ENCODE peak calls at places on chromosomes 1 and 21, in six cellular contexts. One of them, this sample, is unnamed.

GRCh38 chr1:184747089-184747955 is 7.3 kb downstream of the EDEM3 start:
- DNase-seq in transverse colon: no peak
- DNase-seq in endodermal cell: no peak
- DNase-seq in GM23248: no peak
- DNase-seq in fibroblast of lung: no peak
- DNase-seq in CD4-positive, CD25-positive, alpha-beta regulatory T cell: no peak
- DNase-seq in this sample: no peak

GRCh38 chr1:33742663-33743062 is 121.2 kb upstream of the HMGB4 start:
- DNase-seq in transverse colon: no peak
- DNase-seq in endodermal cell: no peak
- DNase-seq in GM23248: no peak
- DNase-seq in fibroblast of lung: no peak
- DNase-seq in CD4-positive, CD25-positive, alpha-beta regulatory T cell: no peak
- DNase-seq in this sample: no peak

GRCh38 chr1:54499097-54500029 is 48.7 kb upstream of the ACOT11 start:
- DNase-seq in transverse colon: peak; percentile 43
- DNase-seq in endodermal cell: peak; percentile 89
- DNase-seq in GM23248: peak; percentile 78
- DNase-seq in fibroblast of lung: peak; percentile 33
- DNase-seq in CD4-positive, CD25-positive, alpha-beta regulatory T cell: no peak
- DNase-seq in this sample: peak; percentile 49

GRCh38 chr1:196546272-196547245 is 61.7 kb downstream of the KCNT2 start:
- DNase-seq in transverse colon: no peak
- DNase-seq in endodermal cell: no peak
- DNase-seq in GM23248: peak; percentile 4
- DNase-seq in fibroblast of lung: peak; percentile 77
- DNase-seq in CD4-positive, CD25-positive, alpha-beta regulatory T cell: no peak
- DNase-seq in this sample: no peak

GRCh38 chr1:46675549-46676314 is 4.1 kb downstream of the TEX38 start:
- DNase-seq in transverse colon: no peak
- DNase-seq in endodermal cell: no peak
- DNase-seq in GM23248: no peak
- DNase-seq in fibroblast of lung: no peak
- DNase-seq in CD4-positive, CD25-positive, alpha-beta regulatory T cell: no peak
- DNase-seq in this sample: peak; percentile 11

GRCh38 chr1:54199151-54199764 is 572 bp downstream of the CYB5RL start:
- DNase-seq in transverse colon: no peak
- DNase-seq in endodermal cell: no peak
- DNase-seq in GM23248: peak; percentile 51
- DNase-seq in fibroblast of lung: peak; percentile 32
- DNase-seq in CD4-positive, CD25-positive, alpha-beta regulatory T cell: no peak
- DNase-seq in this sample: peak; percentile 4

GRCh38 chr1:16612332-16613172 is 812 bp downstream of the NBPF1 start:
- DNase-seq in transverse colon: peak; percentile 75
- DNase-seq in endodermal cell: peak; percentile 92
- DNase-seq in GM23248: peak; percentile 98
- DNase-seq in fibroblast of lung: peak; percentile 89
- DNase-seq in CD4-positive, CD25-positive, alpha-beta regulatory T cell: no peak
- DNase-seq in this sample: peak; percentile 25

GRCh38 chr1:76254165-76255043 is 179.9 kb downstream of the ST6GALNAC3 start:
- DNase-seq in transverse colon: no peak
- DNase-seq in endodermal cell: no peak
- DNase-seq in GM23248: peak; percentile 51
- DNase-seq in fibroblast of lung: peak; percentile 21
- DNase-seq in CD4-positive, CD25-positive, alpha-beta regulatory T cell: no peak
- DNase-seq in this sample: no peak

GRCh38 chr1:4027008-4027407 is 126.9 kb upstream of the C1orf174 start:
- DNase-seq in transverse colon: no peak
- DNase-seq in endodermal cell: no peak
- DNase-seq in GM23248: no peak
- DNase-seq in fibroblast of lung: no peak
- DNase-seq in CD4-positive, CD25-positive, alpha-beta regulatory T cell: no peak
- DNase-seq in this sample: no peak

GRCh38 chr1:15339580-15339979 is 70.1 kb upstream of the EFHD2 start:
- DNase-seq in transverse colon: peak; percentile 44
- DNase-seq in endodermal cell: no peak
- DNase-seq in GM23248: no peak
- DNase-seq in fibroblast of lung: no peak
- DNase-seq in CD4-positive, CD25-positive, alpha-beta regulatory T cell: no peak
- DNase-seq in this sample: no peak

GRCh38 chr21:26405735-26406361 is 167.2 kb downstream of the CYYR1 start:
- DNase-seq in transverse colon: no peak
- DNase-seq in endodermal cell: peak; percentile 60
- DNase-seq in GM23248: peak; percentile 89
- DNase-seq in fibroblast of lung: peak; percentile 75
- DNase-seq in CD4-positive, CD25-positive, alpha-beta regulatory T cell: no peak
- DNase-seq in this sample: no peak

GRCh38 chr1:227947425-227947677 is 381 bp downstream of the WNT9A start:
- DNase-seq in transverse colon: no peak
- DNase-seq in endodermal cell: no peak
- DNase-seq in GM23248: peak; percentile 53
- DNase-seq in fibroblast of lung: no peak
- DNase-seq in CD4-positive, CD25-positive, alpha-beta regulatory T cell: no peak
- DNase-seq in this sample: no peak

GRCh38 chr1:32899586-32900296 is 1.4 kb downstream of the TMEM54 start:
- DNase-seq in transverse colon: peak; percentile 40
- DNase-seq in endodermal cell: no peak
- DNase-seq in GM23248: no peak
- DNase-seq in fibroblast of lung: no peak
- DNase-seq in CD4-positive, CD25-positive, alpha-beta regulatory T cell: no peak
- DNase-seq in this sample: no peak

GRCh38 chr1:66351913-66352312 is 182.0 kb upstream of the SGIP1 start:
- DNase-seq in transverse colon: no peak
- DNase-seq in endodermal cell: no peak
- DNase-seq in GM23248: peak; percentile 37
- DNase-seq in fibroblast of lung: no peak
- DNase-seq in CD4-positive, CD25-positive, alpha-beta regulatory T cell: peak; percentile 31
- DNase-seq in this sample: peak; percentile 73

GRCh38 chr1:239739919-239740318 is 351.8 kb upstream of the FMN2 start:
- DNase-seq in transverse colon: no peak
- DNase-seq in endodermal cell: no peak
- DNase-seq in GM23248: no peak
- DNase-seq in fibroblast of lung: no peak
- DNase-seq in CD4-positive, CD25-positive, alpha-beta regulatory T cell: no peak
- DNase-seq in this sample: no peak

GRCh38 chr1:17893891-17894631 is 138.9 kb downstream of the ACTL8 start:
- DNase-seq in transverse colon: no peak
- DNase-seq in endodermal cell: peak; percentile 45
- DNase-seq in GM23248: no peak
- DNase-seq in fibroblast of lung: no peak
- DNase-seq in CD4-positive, CD25-positive, alpha-beta regulatory T cell: no peak
- DNase-seq in this sample: no peak

GRCh38 chr1:32178380-32179192 is 889 bp upstream of the TXLNA start:
- DNase-seq in transverse colon: no peak
- DNase-seq in endodermal cell: no peak
- DNase-seq in GM23248: no peak
- DNase-seq in fibroblast of lung: no peak
- DNase-seq in CD4-positive, CD25-positive, alpha-beta regulatory T cell: no peak
- DNase-seq in this sample: no peak

GRCh38 chr1:92065042-92065441 is 10.2 kb downstream of the SETSIP start:
- DNase-seq in transverse colon: no peak
- DNase-seq in endodermal cell: no peak
- DNase-seq in GM23248: no peak
- DNase-seq in fibroblast of lung: no peak
- DNase-seq in CD4-positive, CD25-positive, alpha-beta regulatory T cell: no peak
- DNase-seq in this sample: no peak

GRCh38 chr1:74222701-74223100 is 12.5 kb upstream of the TNNI3K start:
- DNase-seq in transverse colon: no peak
- DNase-seq in endodermal cell: no peak
- DNase-seq in GM23248: no peak
- DNase-seq in fibroblast of lung: no peak
- DNase-seq in CD4-positive, CD25-positive, alpha-beta regulatory T cell: no peak
- DNase-seq in this sample: no peak

GRCh38 chr1:88661188-88661587 is 22.9 kb upstream of the PKN2 start:
- DNase-seq in transverse colon: no peak
- DNase-seq in endodermal cell: no peak
- DNase-seq in GM23248: no peak
- DNase-seq in fibroblast of lung: no peak
- DNase-seq in CD4-positive, CD25-positive, alpha-beta regulatory T cell: no peak
- DNase-seq in this sample: peak; percentile 44

GRCh38 chr1:69511426-69512192 is 56.1 kb upstream of the LRRC7 start:
- DNase-seq in transverse colon: no peak
- DNase-seq in endodermal cell: no peak
- DNase-seq in GM23248: peak; percentile 30
- DNase-seq in fibroblast of lung: peak; percentile 67
- DNase-seq in CD4-positive, CD25-positive, alpha-beta regulatory T cell: no peak
- DNase-seq in this sample: no peak

GRCh38 chr1:84688461-84689061 is 1.7 kb downstream of the SSX2IP start:
- DNase-seq in transverse colon: no peak
- DNase-seq in endodermal cell: no peak
- DNase-seq in GM23248: peak; percentile 44
- DNase-seq in fibroblast of lung: no peak
- DNase-seq in CD4-positive, CD25-positive, alpha-beta regulatory T cell: no peak
- DNase-seq in this sample: no peak

GRCh38 chr1:86430376-86430775 is 6.4 kb downstream of the CLCA2 start:
- DNase-seq in transverse colon: no peak
- DNase-seq in endodermal cell: no peak
- DNase-seq in GM23248: peak; percentile 15
- DNase-seq in fibroblast of lung: no peak
- DNase-seq in CD4-positive, CD25-positive, alpha-beta regulatory T cell: no peak
- DNase-seq in this sample: no peak

GRCh38 chr1:155091071-155092051 is 12.7 kb downstream of the EFNA3 start:
- DNase-seq in transverse colon: peak; percentile 84
- DNase-seq in endodermal cell: peak; percentile 98
- DNase-seq in GM23248: peak; percentile 73
- DNase-seq in fibroblast of lung: peak; percentile 61
- DNase-seq in CD4-positive, CD25-positive, alpha-beta regulatory T cell: peak; percentile 73
- DNase-seq in this sample: peak; percentile 86

GRCh38 chr1:47865881-47866535 is 131.2 kb downstream of the TRABD2B start:
- DNase-seq in transverse colon: no peak
- DNase-seq in endodermal cell: no peak
- DNase-seq in GM23248: no peak
- DNase-seq in fibroblast of lung: no peak
- DNase-seq in CD4-positive, CD25-positive, alpha-beta regulatory T cell: no peak
- DNase-seq in this sample: no peak

GRCh38 chr1:24707659-24708058 is 37.6 kb upstream of the CLIC4 start:
- DNase-seq in transverse colon: no peak
- DNase-seq in endodermal cell: no peak
- DNase-seq in GM23248: peak; percentile 75
- DNase-seq in fibroblast of lung: no peak
- DNase-seq in CD4-positive, CD25-positive, alpha-beta regulatory T cell: no peak
- DNase-seq in this sample: no peak

GRCh38 chr1:37795340-37796110 is 1.9 kb downstream of the MANEAL start:
- DNase-seq in transverse colon: peak; percentile 62
- DNase-seq in endodermal cell: peak; percentile 95
- DNase-seq in GM23248: peak; percentile 62
- DNase-seq in fibroblast of lung: peak; percentile 44
- DNase-seq in CD4-positive, CD25-positive, alpha-beta regulatory T cell: no peak
- DNase-seq in this sample: peak; percentile 43

GRCh38 chr1:54337928-54338327 is 68.3 kb downstream of the SSBP3 start:
- DNase-seq in transverse colon: no peak
- DNase-seq in endodermal cell: no peak
- DNase-seq in GM23248: peak; percentile 47
- DNase-seq in fibroblast of lung: peak; percentile 37
- DNase-seq in CD4-positive, CD25-positive, alpha-beta regulatory T cell: no peak
- DNase-seq in this sample: peak; percentile 27

GRCh38 chr1:156664046-156664948 is 12.9 kb downstream of the NES start:
- DNase-seq in transverse colon: no peak
- DNase-seq in endodermal cell: peak; percentile 84
- DNase-seq in GM23248: peak; percentile 32
- DNase-seq in fibroblast of lung: peak; percentile 47
- DNase-seq in CD4-positive, CD25-positive, alpha-beta regulatory T cell: no peak
- DNase-seq in this sample: no peak
- H3K27ac ChIP-seq in transverse colon: peak overlapping the region; percentile 86
- H3K27ac ChIP-seq in endodermal cell: peak overlapping the region; percentile 95
- H3K27ac ChIP-seq in GM23248: no peak overlapping the region
- H3K27ac ChIP-seq in fibroblast of lung: peak overlapping the region; percentile 75
- H3K27ac ChIP-seq in CD4-positive, CD25-positive, alpha-beta regulatory T cell: no peak overlapping the region
- H3K27ac ChIP-seq in this sample: no peak overlapping the region

DNA sequence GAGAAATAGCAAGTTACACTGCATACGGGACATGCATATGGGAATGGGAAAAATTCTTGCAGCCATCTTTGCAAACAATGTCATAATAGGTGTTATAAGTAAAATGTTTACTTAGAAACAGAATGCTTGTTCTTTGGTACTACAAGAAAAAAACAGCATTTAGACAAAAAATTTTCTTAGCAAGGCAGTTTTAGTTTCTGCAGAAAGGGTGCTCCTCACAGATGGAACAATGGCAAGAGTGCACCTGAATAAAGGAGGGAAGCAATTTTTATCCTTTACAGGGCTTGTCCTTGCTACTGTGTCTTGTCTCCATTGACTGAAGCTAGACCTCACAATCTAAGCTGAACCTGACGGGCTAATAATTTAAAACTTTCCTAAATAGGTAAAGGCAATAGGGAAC is 79.2 kb upstream of the DESI2 start:
- DNase-seq in transverse colon: no peak
- DNase-seq in endodermal cell: no peak
- DNase-seq in GM23248: no peak
- DNase-seq in fibroblast of lung: no peak
- DNase-seq in CD4-positive, CD25-positive, alpha-beta regulatory T cell: no peak
- DNase-seq in this sample: no peak
- H3K9me3 ChIP-seq in transverse colon: peaks cover 52% of the 10 kb centered on the region
- H3K9me3 ChIP-seq in endodermal cell: peaks cover 63% of the 10 kb centered on the region
- H3K9me3 ChIP-seq in GM23248: no peaks in the 10 kb centered on the region
- H3K9me3 ChIP-seq in fibroblast of lung: no peaks in the 10 kb centered on the region
- H3K9me3 ChIP-seq in CD4-positive, CD25-positive, alpha-beta regulatory T cell: peaks cover 28% of the 10 kb centered on the region
- H3K9me3 ChIP-seq in this sample: peaks cover 10% of the 10 kb centered on the region

GRCh38 chr1:150973258-150973825 is 1.3 kb downstream of the CERS2 start:
- DNase-seq in transverse colon: peak; percentile 20
- DNase-seq in endodermal cell: peak; percentile 70
- DNase-seq in GM23248: peak; percentile 61
- DNase-seq in fibroblast of lung: no peak
- DNase-seq in CD4-positive, CD25-positive, alpha-beta regulatory T cell: no peak
- DNase-seq in this sample: peak; percentile 43
- H3K4me1 ChIP-seq in transverse colon: peaks cover 54% of the 10 kb centered on the region
- H3K4me1 ChIP-seq in endodermal cell: peaks cover 14% of the 10 kb centered on the region
- H3K4me1 ChIP-seq in GM23248: peaks cover 47% of the 10 kb centered on the region
- H3K4me1 ChIP-seq in fibroblast of lung: peaks cover 28% of the 10 kb centered on the region
- H3K4me1 ChIP-seq in CD4-positive, CD25-positive, alpha-beta regulatory T cell: peaks cover 61% of the 10 kb centered on the region
- H3K4me1 ChIP-seq in this sample: peaks cover 42% of the 10 kb centered on the region

GRCh38 chr1:77489910-77490309 is 192.5 kb downstream of the ZZZ3 start:
- DNase-seq in transverse colon: no peak
- DNase-seq in endodermal cell: no peak
- DNase-seq in GM23248: peak; percentile 36
- DNase-seq in fibroblast of lung: peak; percentile 46
- DNase-seq in CD4-positive, CD25-positive, alpha-beta regulatory T cell: no peak
- DNase-seq in this sample: no peak

GRCh38 chr1:77484334-77484733 is 198.1 kb downstream of the ZZZ3 start:
- DNase-seq in transverse colon: no peak
- DNase-seq in endodermal cell: no peak
- DNase-seq in GM23248: no peak
- DNase-seq in fibroblast of lung: no peak
- DNase-seq in CD4-positive, CD25-positive, alpha-beta regulatory T cell: no peak
- DNase-seq in this sample: no peak

GRCh38 chr1:77487631-77488030 is 194.8 kb downstream of the ZZZ3 start:
- DNase-seq in transverse colon: no peak
- DNase-seq in endodermal cell: peak; percentile 80
- DNase-seq in GM23248: no peak
- DNase-seq in fibroblast of lung: no peak
- DNase-seq in CD4-positive, CD25-positive, alpha-beta regulatory T cell: no peak
- DNase-seq in this sample: no peak

DNA sequence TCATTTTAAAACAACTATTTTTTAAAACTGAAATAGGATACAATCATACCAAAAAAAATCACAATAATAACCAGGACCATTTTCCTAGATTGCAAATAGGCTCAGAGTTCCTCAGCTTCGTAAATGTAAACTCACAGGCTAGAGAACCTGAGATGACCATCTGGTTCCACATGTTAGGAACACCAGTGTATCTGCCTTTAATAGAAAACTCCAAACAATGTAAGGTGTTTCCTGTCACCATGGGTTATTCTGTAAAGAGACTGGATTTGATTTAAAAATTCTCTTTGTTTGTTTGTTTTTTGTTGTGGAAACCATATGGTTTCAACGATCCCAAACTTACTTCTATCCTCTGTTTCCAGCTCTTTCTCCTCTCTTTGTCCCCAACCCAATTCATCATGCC is 197.5 kb downstream of the ZZZ3 start:
- DNase-seq in transverse colon: no peak
- DNase-seq in endodermal cell: no peak
- DNase-seq in GM23248: no peak
- DNase-seq in fibroblast of lung: no peak
- DNase-seq in CD4-positive, CD25-positive, alpha-beta regulatory T cell: no peak
- DNase-seq in this sample: no peak
- H3K27ac ChIP-seq in transverse colon: no peak overlapping the region
- H3K27ac ChIP-seq in endodermal cell: no peak overlapping the region
- H3K27ac ChIP-seq in GM23248: no peak overlapping the region
- H3K27ac ChIP-seq in fibroblast of lung: no peak overlapping the region
- H3K27ac ChIP-seq in CD4-positive, CD25-positive, alpha-beta regulatory T cell: no peak overlapping the region
- H3K27ac ChIP-seq in this sample: no peak overlapping the region